ENCODE peak calls at places on chromosomes 1 and 21, in seven cellular contexts. A, S, O, B, T, J and W are unnamed samples. For H3K4me1, the result is how much of the 10 kb centered on the place peaks cover.

GRCh38 chr1:117754061-117754969 is 148.5 kb downstream of the TENT5C start:
- DNase-seq in A (peak), S (no peak), O (no peak), B (peak), T (peak), J (peak), W (no peak)

GRCh38 chr1:248697907-248698306 is 4.7 kb downstream of the OR14I1 start:
- DNase-seq in A (no peak), S (no peak), O (no peak), B (no peak), T (no peak), J (no peak), W (no peak)

GRCh38 chr21:34707876-34708325 is 39.1 kb downstream of the CLIC6 start:
- DNase-seq in A (no peak), S (no peak), O (no peak), B (no peak), T (no peak), J (no peak), W (no peak)

GRCh38 chr21:34648739-34649297 is 20.0 kb upstream of the CLIC6 start:
- DNase-seq in A (no peak), S (no peak), O (no peak), B (no peak), T (no peak), J (no peak), W (no peak)

GRCh38 chr1:80050523-80050922 is 1044.0 kb upstream of the ADGRL4 start:
- DNase-seq in A (no peak), S (no peak), O (no peak), B (no peak), T (no peak), J (no peak), W (no peak)

GRCh38 chr1:40848530-40849189 is 13.5 kb downstream of the CITED4 start:
- DNase-seq in A (peak), S (no peak), O (no peak), B (peak), T (peak), J (peak), W (peak)

GRCh38 chr1:232139444-232139843 is 490.5 kb downstream of the SIPA1L2 start:
- DNase-seq in A (no peak), S (no peak), O (no peak), B (no peak), T (no peak), J (peak), W (no peak)

GRCh38 chr21:39381009-39381408 is 32.1 kb upstream of the HMGN1 start:
- DNase-seq in A (no peak), S (no peak), O (no peak), B (no peak), T (no peak), J (no peak), W (no peak)

GRCh38 chr1:38990401-38990745 is 703 bp upstream of the AKIRIN1 start:
- DNase-seq in A (no peak), S (no peak), O (no peak), B (no peak), T (no peak), J (no peak), W (no peak)

GRCh38 chr1:118304722-118305344 is 119.8 kb upstream of the SPAG17 start:
- DNase-seq in A (no peak), S (no peak), O (no peak), B (no peak), T (no peak), J (peak), W (no peak)

GRCh38 chr1:16975211-16975610 is 5.2 kb downstream of the MFAP2 start:
- DNase-seq in A (no peak), S (no peak), O (no peak), B (no peak), T (no peak), J (no peak), W (no peak)

GRCh38 chr21:29407571-29407970 is 108.8 kb downstream of the BACH1 start:
- DNase-seq in A (no peak), S (no peak), O (no peak), B (no peak), T (no peak), J (peak), W (no peak)

GRCh38 chr1:242824435-242824834 is 299.9 kb upstream of the PLD5 start:
- DNase-seq in A (no peak), S (no peak), O (no peak), B (no peak), T (no peak), J (no peak), W (no peak)

GRCh38 chr1:92876351-92876750 is 44.5 kb downstream of the RPL5 start:
- DNase-seq in A (no peak), S (no peak), O (no peak), B (no peak), T (no peak), J (no peak), W (no peak)

GRCh38 chr1:14791611-14792010 is 193.1 kb downstream of the KAZN start:
- DNase-seq in A (no peak), S (no peak), O (no peak), B (no peak), T (no peak), J (no peak), W (no peak)

GRCh38 chr1:57222307-57222706 is 201.6 kb downstream of the DAB1 start:
- DNase-seq in A (no peak), S (no peak), O (no peak), B (no peak), T (no peak), J (no peak), W (no peak)

GRCh38 chr1:39890267-39890666 is 7.0 kb upstream of the TRIT1 start:
- DNase-seq in A (no peak), S (no peak), O (no peak), B (no peak), T (no peak), J (no peak), W (no peak)

GRCh38 chr1:2108877-2109580 is 58.8 kb downstream of the PRKCZ start:
- DNase-seq in A (no peak), S (no peak), O (no peak), B (no peak), T (no peak), J (no peak), W (no peak)

GRCh38 chr1:237702161-237702560 is 188.6 kb downstream of the ZP4 start:
- DNase-seq in A (no peak), S (no peak), O (no peak), B (no peak), T (no peak), J (no peak), W (no peak)

GRCh38 chr1:145961425-145962156 is 2.8 kb downstream of the ANKRD34A start:
- DNase-seq in A (no peak), S (no peak), O (no peak), B (peak), T (peak), J (peak), W (no peak)

GRCh38 chr1:145962157-145963102 is 1.9 kb downstream of the ANKRD34A start:
- DNase-seq in A (peak), S (no peak), O (no peak), B (peak), T (peak), J (peak), W (no peak)

GRCh38 chr1:145959957-145960467 is 2.2 kb upstream of the LIX1L start:
- DNase-seq in A (no peak), S (no peak), O (no peak), B (no peak), T (no peak), J (no peak), W (no peak)

GRCh38 chr1:145960468-145961108 is 2.8 kb upstream of the LIX1L start:
- DNase-seq in A (peak), S (no peak), O (peak), B (peak), T (peak), J (peak), W (peak)

GRCh38 chr1:145961109-145961424 is 3.2 kb upstream of the LIX1L start:
- DNase-seq in A (no peak), S (no peak), O (no peak), B (no peak), T (peak), J (peak), W (no peak)
- H3K4me1 ChIP-seq in A (under half), S (half or more), O (half or more), B (under half), T (under half), J (under half), W (under half)

GRCh38 chr1:168317309-168317708 is 36.6 kb downstream of the TBX19 start:
- DNase-seq in A (no peak), S (no peak), O (no peak), B (no peak), T (no peak), J (no peak), W (no peak)

GRCh38 chr1:168320149-168320548 is 39.5 kb downstream of the TBX19 start:
- DNase-seq in A (no peak), S (no peak), O (no peak), B (no peak), T (no peak), J (no peak), W (no peak)

GRCh38 chr1:168321945-168322344 is 41.3 kb downstream of the TBX19 start:
- DNase-seq in A (no peak), S (no peak), O (no peak), B (no peak), T (no peak), J (no peak), W (no peak)

GRCh38 chr1:168319691-168320090 is 39.0 kb downstream of the TBX19 start:
- DNase-seq in A (no peak), S (no peak), O (no peak), B (no peak), T (peak), J (peak), W (no peak)

DNA sequence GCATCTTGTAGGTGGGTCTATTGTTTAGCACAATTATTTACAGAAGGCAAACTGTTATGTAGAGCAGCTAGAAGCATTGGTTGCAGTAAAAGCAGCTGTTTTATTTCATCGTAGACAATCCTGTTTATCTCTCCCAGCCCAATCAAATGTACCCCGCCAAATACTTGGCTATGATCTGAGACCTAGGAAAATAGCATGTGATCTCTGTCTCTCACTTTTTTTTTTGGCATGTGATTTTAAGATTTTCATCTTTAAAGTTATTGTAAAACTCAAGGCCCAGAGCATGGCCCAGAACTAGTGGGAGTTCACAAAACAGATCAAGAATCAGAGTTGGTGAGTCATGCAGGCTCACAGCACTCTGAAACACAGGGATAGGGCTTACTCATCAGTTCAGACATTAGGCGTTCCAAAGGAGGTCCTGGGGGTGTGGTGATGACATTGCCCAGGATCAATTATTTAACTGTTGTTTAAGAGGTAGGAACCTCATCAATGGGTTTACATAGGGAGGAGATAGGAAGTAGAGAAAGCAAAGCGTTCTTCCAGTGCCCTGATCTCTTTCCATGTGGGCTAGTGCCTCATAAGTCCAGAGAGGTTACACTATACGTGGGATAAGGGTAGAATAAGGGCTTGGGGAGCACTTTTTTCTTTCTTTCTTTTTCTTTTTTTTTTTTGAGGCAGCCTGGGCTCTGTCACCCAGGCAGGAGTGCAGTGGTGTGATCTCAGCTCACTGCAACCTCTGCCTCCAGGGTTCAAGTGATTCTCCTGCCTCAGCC is 40.3 kb downstream of the TBX19 start:
- DNase-seq in A (no peak), S (no peak), O (no peak), B (no peak), T (no peak), J (no peak), W (no peak)
- H3K27ac ChIP-seq in A (peak), S (peak), O (no peak), B (peak), T (no peak), J (no peak), W (peak)

DNA sequence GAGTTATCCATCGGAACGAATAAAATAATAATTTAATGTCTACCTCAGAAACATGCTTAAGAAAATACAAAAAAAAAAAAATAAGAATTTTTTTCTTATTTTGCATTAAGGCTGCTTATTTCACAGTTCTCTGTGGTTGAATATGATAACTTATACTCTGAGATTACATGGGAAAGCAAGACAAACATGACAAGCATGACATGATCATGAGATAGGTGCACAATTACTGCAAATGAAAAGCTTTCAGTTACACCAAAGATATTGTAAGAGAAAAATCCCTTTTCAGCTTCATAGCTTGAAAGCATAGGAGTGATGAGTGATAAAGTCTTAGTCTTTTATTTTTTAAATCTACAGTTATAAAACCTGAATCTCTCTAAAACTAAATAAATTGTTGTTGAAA is 154.1 kb downstream of the BRINP3 start:
- DNase-seq in A (no peak), S (no peak), O (no peak), B (no peak), T (no peak), J (no peak), W (no peak)
- TF ChIP-seq POLR2AphosphoS5 in A (no peak), S (no peak), O (no peak), B (no peak), T (no peak), J (no peak), W (no peak)

GRCh38 chr1:15847100-15847892 is at the start of gene SPEN:
- DNase-seq in A (peak), S (peak), O (peak), B (peak), T (peak), J (peak), W (peak)
- H3K4me1 ChIP-seq in A (under half), S (half or more), O (half or more), B (under half), T (under half), J (under half), W (under half)

DNA sequence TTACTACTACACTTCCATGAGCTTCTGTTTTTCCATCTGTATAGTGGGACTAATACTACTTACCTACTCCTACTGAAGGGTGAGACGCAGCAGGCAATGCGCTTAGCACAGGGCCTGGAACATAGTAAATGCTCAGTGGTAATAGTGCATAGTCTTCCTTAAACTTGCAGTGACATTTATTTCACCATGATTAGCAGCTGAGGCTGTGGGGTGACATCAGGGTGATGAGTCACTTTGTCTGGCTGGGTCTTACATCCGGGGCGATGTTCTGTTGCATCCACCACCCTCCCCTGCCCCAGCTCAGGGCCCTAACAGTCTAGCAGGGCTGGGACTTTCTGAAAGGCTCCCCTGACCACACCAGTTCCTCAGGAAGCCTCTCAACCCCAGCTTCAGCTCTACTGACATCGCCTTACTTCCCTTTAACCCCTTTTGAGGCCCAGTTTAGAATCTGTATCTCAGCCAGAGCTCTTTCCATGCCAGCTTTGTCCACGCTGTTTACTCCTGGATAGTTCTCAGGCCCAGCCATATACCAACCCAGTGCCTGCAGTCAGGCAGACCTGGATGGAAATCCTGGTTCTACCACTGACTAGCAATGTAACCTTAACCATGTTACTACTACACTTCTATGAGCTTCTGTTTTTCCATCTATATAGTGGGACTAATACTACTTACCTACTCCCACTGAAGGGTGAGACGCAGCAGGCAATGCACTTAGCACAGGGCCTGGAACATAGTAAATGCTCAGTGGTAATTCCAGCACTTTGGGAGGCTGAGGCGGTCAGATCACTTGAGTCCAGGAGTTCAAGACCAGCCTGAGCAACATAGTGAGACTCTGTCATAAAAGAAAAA is 66.3 kb downstream of the CD58 start:
- DNase-seq in A (peak), S (no peak), O (no peak), B (peak), T (no peak), J (no peak), W (no peak)
- H3K27ac ChIP-seq in A (no peak), S (no peak), O (peak), B (peak), T (no peak), J (no peak), W (peak)